ENCODE peak calls at places on chromosomes 7 and 10, in ten cellular contexts. F is stomach, Y is A549, R is tibial nerve, J is upper lobe of left lung, O is transverse colon, Q is ovary, U is esophagus muscularis mucosa, G is HepG2, M is suprapubic skin. T is an unnamed sample.

GRCh38 chr10:28113202-28113601 is 114.3 kb upstream of the ODAD2 start:
- DNase-seq in F (no peak), Y (no peak), R (no peak), J (no peak), O (no peak), Q (no peak), U (no peak), G (no peak), M (no peak), T (no peak)

GRCh38 chr7:53504914-53505313 is 469.5 kb downstream of the POM121L12 start:
- DNase-seq in F (no peak), Y (no peak), R (no peak), J (no peak), O (no peak), Q (no peak), U (no peak), G (no peak), M (no peak), T (no peak)

GRCh38 chr10:3780766-3781457 is 4.1 kb downstream of the KLF6 start:
- DNase-seq in F (no peak), Y (no peak), R (no peak), J (peak; percentile 78), O (no peak), Q (no peak), U (no peak), G (no peak), M (no peak), T (peak; percentile 64)

GRCh38 chr10:110357252-110357780 is 52.6 kb upstream of the SMNDC1 start:
- DNase-seq in F (no peak), Y (peak; percentile 50), R (no peak), J (no peak), O (peak; percentile 45), Q (peak; percentile 60), U (no peak), G (peak; percentile 30), M (no peak), T (no peak)

GRCh38 chr7:38177621-38178003 is 433 bp upstream of the STARD3NL start:
- DNase-seq in F (no peak), Y (no peak), R (no peak), J (no peak), O (no peak), Q (no peak), U (no peak), G (no peak), M (no peak), T (no peak)

GRCh38 chr7:2048006-2048405 is 184.7 kb downstream of the MAD1L1 start:
- DNase-seq in F (no peak), Y (no peak), R (no peak), J (no peak), O (no peak), Q (no peak), U (no peak), G (no peak), M (peak; percentile 16), T (peak; percentile 18)

GRCh38 chr10:13587367-13587766 is 602 bp downstream of the PRPF18 start:
- DNase-seq in F (no peak), Y (no peak), R (no peak), J (no peak), O (peak; percentile 14), Q (peak; percentile 27), U (no peak), G (peak; percentile 6), M (no peak), T (no peak)

GRCh38 chr7:80722596-80723141 is 84.2 kb downstream of the CD36 start:
- DNase-seq in F (peak; percentile 32), Y (peak; percentile 98), R (peak; percentile 66), J (no peak), O (peak; percentile 37), Q (no peak), U (peak; percentile 92), G (peak; percentile 45), M (peak; percentile 84), T (peak; percentile 89)

GRCh38 chr10:1063232-1063862 is 7.2 kb downstream of the WDR37 start:
- DNase-seq in F (no peak), Y (no peak), R (no peak), J (no peak), O (no peak), Q (no peak), U (no peak), G (no peak), M (no peak), T (no peak)

GRCh38 chr7:22633954-22634474 is 93.0 kb upstream of the IL6 start:
- DNase-seq in F (no peak), Y (no peak), R (no peak), J (no peak), O (no peak), Q (no peak), U (no peak), G (no peak), M (no peak), T (no peak)

GRCh38 chr10:122495406-122496340 is 34.3 kb downstream of the HTRA1 start:
- DNase-seq in F (no peak), Y (no peak), R (peak; percentile 65), J (no peak), O (no peak), Q (no peak), U (no peak), G (no peak), M (no peak), T (no peak)

GRCh38 chr10:118343115-118343514 is 991 bp upstream of the FAM204A start:
- DNase-seq in F (no peak), Y (peak; percentile 13), R (no peak), J (no peak), O (no peak), Q (no peak), U (no peak), G (no peak), M (no peak), T (no peak)

GRCh38 chr10:118340486-118340885 is 1.6 kb downstream of the FAM204A start:
- DNase-seq in F (no peak), Y (no peak), R (no peak), J (no peak), O (no peak), Q (no peak), U (no peak), G (no peak), M (no peak), T (no peak)

GRCh38 chr10:118342638-118343020 is 505 bp upstream of the FAM204A start:
- DNase-seq in F (no peak), Y (no peak), R (no peak), J (no peak), O (no peak), Q (no peak), U (no peak), G (peak; percentile 5), M (no peak), T (no peak)

GRCh38 chr10:118343549-118343948 is 1.4 kb upstream of the FAM204A start:
- DNase-seq in F (no peak), Y (no peak), R (no peak), J (no peak), O (no peak), Q (no peak), U (no peak), G (no peak), M (no peak), T (no peak)

DNA sequence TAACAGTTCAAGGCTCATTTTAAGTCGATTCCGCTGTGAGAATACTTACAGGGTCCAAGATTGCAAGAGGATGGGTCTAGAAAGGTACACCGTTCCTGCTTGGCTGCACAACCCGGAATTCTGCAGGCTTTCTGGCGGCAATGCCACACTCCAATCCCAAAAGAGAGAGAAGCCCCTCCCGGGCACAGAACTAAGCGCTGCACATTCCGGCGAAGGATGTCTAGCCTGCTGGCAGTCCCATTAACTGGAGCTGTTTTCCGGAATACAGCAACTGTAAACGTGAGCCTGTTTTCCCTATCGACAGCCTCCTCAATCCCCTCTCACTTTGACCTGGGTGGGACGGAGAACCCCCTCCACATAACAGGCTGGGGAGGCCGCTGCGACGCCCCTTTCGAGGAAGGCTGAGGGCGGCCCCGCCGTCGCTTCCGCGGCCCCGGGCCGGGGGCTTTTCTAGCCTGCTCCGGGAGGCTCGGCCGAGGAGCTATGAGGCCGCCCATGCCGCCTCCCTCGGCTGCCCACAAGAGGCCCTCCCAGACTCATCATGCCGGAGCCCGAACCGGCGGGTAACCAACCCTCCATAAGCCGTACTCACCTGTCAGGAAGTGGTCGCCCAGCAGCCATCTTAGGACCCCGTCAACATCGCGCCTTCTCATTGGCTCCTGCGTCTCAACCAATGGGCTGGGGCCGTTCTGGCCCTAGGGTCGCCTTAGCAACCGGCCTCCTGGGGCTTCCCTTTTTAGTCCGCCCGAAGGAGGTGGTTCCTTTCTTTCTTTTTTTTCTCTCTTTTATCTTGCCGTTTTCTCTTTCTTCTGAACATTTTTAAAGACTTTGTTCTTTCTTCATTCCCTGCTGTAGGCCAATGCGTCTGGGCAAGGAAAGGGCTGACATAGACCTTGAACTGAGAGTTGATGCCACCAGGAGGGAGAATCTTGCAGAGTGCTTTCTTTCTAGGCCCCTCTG is at the start of gene FAM204A:
- DNase-seq in F (peak; percentile 95), Y (peak; percentile 93), R (peak; percentile 98), J (peak; percentile 90), O (peak; percentile 94), Q (peak; percentile 96), U (peak; percentile 99), G (peak; percentile 88), M (peak; percentile 97), T (peak; percentile 96)
- TF ChIP-seq POLR2A in F (no peak), Y (peak; percentile 67), R (peak; percentile 60), J (no peak), O (peak; percentile 54), Q (peak; percentile 31), U (no peak), G (peak; percentile 75), M (no peak), T (no peak)

GRCh38 chr10:8332730-8333111 is 278.2 kb downstream of the GATA3 start:
- DNase-seq in F (no peak), Y (no peak), R (no peak), J (no peak), O (no peak), Q (no peak), U (no peak), G (no peak), M (no peak), T (no peak)
- TF ChIP-seq EP300 in F (no peak), Y (no peak), R (no peak), J (no peak), O (no peak), Q (no peak), U (no peak), G (no peak), M (no peak), T (no peak)

GRCh38 chr10:16436758-16437539 is at the start of gene PTER:
- DNase-seq in F (peak; percentile 100), Y (peak; percentile 97), R (peak; percentile 98), J (peak; percentile 97), O (peak; percentile 99), Q (peak; percentile 87), U (peak; percentile 98), G (peak; percentile 78), M (peak; percentile 99), T (peak; percentile 97)
- TF ChIP-seq POLR2A in F (peak; percentile 74), Y (peak; percentile 92), R (peak; percentile 57), J (no peak), O (peak; percentile 90), Q (no peak), U (no peak), G (peak; percentile 77), M (no peak), T (no peak)

DNA sequence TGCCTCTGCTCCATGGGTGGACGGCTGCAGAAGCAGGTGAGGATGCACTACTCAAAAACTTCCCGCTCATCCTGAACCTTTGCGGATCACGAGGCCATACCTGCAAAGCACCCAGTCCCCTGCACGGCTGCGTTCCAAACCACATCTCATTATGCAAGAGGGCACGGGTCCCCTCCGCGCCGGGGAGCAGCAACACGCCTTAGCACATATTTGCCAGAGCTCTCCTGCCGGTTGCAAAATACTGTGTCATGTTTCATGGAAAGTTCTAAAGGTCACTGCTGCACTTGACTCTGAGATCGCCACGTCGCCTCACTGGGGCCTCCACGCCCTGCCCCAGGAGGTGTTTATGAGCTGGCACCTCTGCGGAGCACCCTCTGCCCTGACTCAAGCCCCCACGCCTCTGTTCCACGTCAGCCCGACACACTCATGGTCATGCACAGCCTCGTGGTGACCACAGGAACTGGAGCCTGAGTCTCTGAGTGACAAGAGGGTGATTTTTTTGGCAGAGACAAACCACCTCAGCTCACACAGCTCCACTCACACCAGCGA is 131.8 kb downstream of the PRKAG2 start:
- DNase-seq in F (peak; percentile 86), Y (peak; percentile 92), R (peak; percentile 31), J (peak; percentile 81), O (peak; percentile 86), Q (no peak), U (no peak), G (peak; percentile 95), M (no peak), T (no peak)
- TF ChIP-seq EP300 in F (no peak), Y (peak; percentile 84), R (no peak), J (no peak), O (no peak), Q (no peak), U (no peak), G (peak; percentile 82), M (no peak), T (no peak)